ENCODE peak calls at places on chromosomes 6 and 20, in nine cellular contexts. I is upper lobe of left lung; X is mammary epithelial cell; W is H9; O is uterus; M is CD4-positive, CD25-positive, alpha-beta regulatory T cell; N is RKO; B is amniotic epithelial cell; D is type B pancreatic cell. A is an unnamed sample.

GRCh38 chr6:23394699-23395098 is 731.3 kb upstream of the NRSN1 start:
- DNase-seq in N (peak), O (no peak), I (no peak), X (no peak), M (no peak), W (no peak), D (no peak), B (peak), A (no peak)

GRCh38 chr6:143745160-143746133 is 67.7 kb downstream of the PHACTR2 start:
- DNase-seq in D (peak), M (no peak), B (peak), I (peak), W (peak), N (no peak), O (peak), X (no peak), A (peak)

GRCh38 chr20:50455656-50456451 is 54.3 kb upstream of the PTPN1 start:
- DNase-seq in N (no peak), M (no peak), X (no peak), O (no peak), I (peak), B (no peak), W (no peak), D (no peak), A (no peak)

GRCh38 chr6:148027201-148027600 is 315.4 kb upstream of the SASH1 start:
- DNase-seq in W (no peak), O (no peak), N (no peak), I (peak), D (no peak), M (no peak), B (no peak), X (no peak), A (no peak)

GRCh38 chr6:43506667-43507471 is 3.3 kb downstream of the LRRC73 start:
- DNase-seq in M (peak), D (peak), I (peak), X (peak), N (peak), O (peak), W (peak), B (peak), A (peak)

GRCh38 chr20:13546497-13547131 is 92.1 kb downstream of the TASP1 start:
- DNase-seq in X (peak), I (peak), O (peak), W (peak), N (peak), D (peak), M (peak), B (peak), A (peak)

GRCh38 chr6:157090736-157091135 is 232.6 kb downstream of the TMEM242 start:
- DNase-seq in B (no peak), N (no peak), O (no peak), W (peak), D (no peak), I (no peak), X (no peak), M (no peak), A (no peak)

GRCh38 chr6:32974541-32975308 is 6.3 kb downstream of the BRD2 start:
- DNase-seq in W (no peak), I (no peak), N (no peak), O (no peak), B (no peak), D (no peak), X (no peak), M (no peak), A (no peak)

GRCh38 chr6:27837636-27838512 is 74.3 kb downstream of the OR2B2 start:
- DNase-seq in B (peak), X (peak), M (peak), W (peak), I (peak), N (peak), O (peak), D (peak), A (peak)

GRCh38 chr6:167350322-167350721 is 25.4 kb downstream of the TTLL2 start:
- DNase-seq in X (no peak), O (no peak), N (no peak), W (no peak), B (no peak), D (no peak), I (no peak), M (no peak), A (no peak)

GRCh38 chr20:32563311-32564272 is 21.5 kb downstream of the NOL4L start:
- DNase-seq in W (no peak), O (no peak), X (no peak), I (no peak), N (no peak), B (no peak), M (no peak), D (no peak), A (no peak)

GRCh38 chr6:115219645-115220044 is 841.0 kb downstream of the FRK start:
- DNase-seq in W (no peak), O (no peak), X (no peak), M (no peak), B (no peak), D (no peak), I (no peak), N (no peak), A (no peak)